ENCODE peak calls at places on chromosomes 16 and 17, in six cellular contexts. One of them, this sample, is unnamed.

GRCh38 chr17:75059369-75060345 is 12.6 kb downstream of the KCTD2 start:
- DNase-seq in K562: peak
- DNase-seq in HepG2: peak
- DNase-seq in H1: no peak
- DNase-seq in HCT116: no peak
- DNase-seq in SK-N-SH: peak
- DNase-seq in this sample: peak

GRCh38 chr17:20995164-20995872 is 47.5 kb downstream of the USP22 start:
- DNase-seq in K562: no peak
- DNase-seq in H1: no peak
- DNase-seq in HepG2: no peak
- DNase-seq in HCT116: no peak
- DNase-seq in SK-N-SH: peak
- DNase-seq in this sample: no peak

GRCh38 chr17:81947189-81947588 is at the start of gene MYADML2:
- DNase-seq in HCT116: no peak
- DNase-seq in K562: no peak
- DNase-seq in SK-N-SH: no peak
- DNase-seq in H1: no peak
- DNase-seq in HepG2: no peak
- DNase-seq in this sample: no peak

GRCh38 chr17:29205047-29205446 is 24.8 kb upstream of the MYO18A start:
- DNase-seq in K562: no peak
- DNase-seq in HCT116: no peak
- DNase-seq in H1: no peak
- DNase-seq in SK-N-SH: peak
- DNase-seq in HepG2: no peak
- DNase-seq in this sample: no peak

GRCh38 chr16:67872631-67873434 is at the start of gene EDC4:
- DNase-seq in SK-N-SH: peak
- DNase-seq in HCT116: peak
- DNase-seq in H1: no peak
- DNase-seq in HepG2: peak
- DNase-seq in K562: peak
- DNase-seq in this sample: peak

GRCh38 chr16:69481901-69482341 is 57.5 kb downstream of the CYB5B start:
- DNase-seq in SK-N-SH: no peak
- DNase-seq in HepG2: no peak
- DNase-seq in HCT116: no peak
- DNase-seq in H1: no peak
- DNase-seq in K562: peak
- DNase-seq in this sample: no peak

GRCh38 chr16:48435319-48435682 is 50.1 kb upstream of the SIAH1 start:
- DNase-seq in K562: no peak
- DNase-seq in SK-N-SH: no peak
- DNase-seq in H1: no peak
- DNase-seq in HepG2: no peak
- DNase-seq in HCT116: no peak
- DNase-seq in this sample: no peak

GRCh38 chr17:70558821-70559220 is 389.5 kb downstream of the KCNJ2 start:
- DNase-seq in K562: no peak
- DNase-seq in SK-N-SH: no peak
- DNase-seq in H1: no peak
- DNase-seq in HepG2: no peak
- DNase-seq in HCT116: no peak
- DNase-seq in this sample: no peak

GRCh38 chr16:16917201-16917600 is 538.3 kb downstream of the NPIPA7 start:
- DNase-seq in HCT116: no peak
- DNase-seq in H1: no peak
- DNase-seq in K562: no peak
- DNase-seq in HepG2: no peak
- DNase-seq in SK-N-SH: no peak
- DNase-seq in this sample: peak

GRCh38 chr17:72825218-72825617 is 267.3 kb downstream of the SLC39A11 start:
- DNase-seq in SK-N-SH: no peak
- DNase-seq in K562: no peak
- DNase-seq in HepG2: no peak
- DNase-seq in H1: no peak
- DNase-seq in HCT116: no peak
- DNase-seq in this sample: no peak

GRCh38 chr17:29241015-29241963 is 5.4 kb upstream of the CRYBA1 start:
- DNase-seq in K562: no peak
- DNase-seq in HepG2: peak
- DNase-seq in SK-N-SH: peak
- DNase-seq in H1: peak
- DNase-seq in HCT116: peak
- DNase-seq in this sample: peak

GRCh38 chr16:68786685-68787418 is 49.8 kb downstream of the CDH1 start:
- DNase-seq in HepG2: peak
- DNase-seq in H1: no peak
- DNase-seq in K562: no peak
- DNase-seq in HCT116: no peak
- DNase-seq in SK-N-SH: no peak
- DNase-seq in this sample: no peak

GRCh38 chr17:63998050-63998720 is at the start of gene PRR29:
- DNase-seq in SK-N-SH: peak
- DNase-seq in HepG2: peak
- DNase-seq in H1: no peak
- DNase-seq in HCT116: no peak
- DNase-seq in K562: peak
- DNase-seq in this sample: peak

GRCh38 chr17:40862985-40863733 is 3.9 kb downstream of the KRT12 start:
- DNase-seq in HCT116: no peak
- DNase-seq in SK-N-SH: no peak
- DNase-seq in K562: no peak
- DNase-seq in HepG2: peak
- DNase-seq in H1: peak
- DNase-seq in this sample: no peak

GRCh38 chr17:65666869-65667268 is 105.4 kb upstream of the AXIN2 start:
- DNase-seq in K562: no peak
- DNase-seq in HepG2: no peak
- DNase-seq in H1: no peak
- DNase-seq in HCT116: no peak
- DNase-seq in SK-N-SH: no peak
- DNase-seq in this sample: no peak

GRCh38 chr16:55081622-55082593 is 151.2 kb downstream of the IRX5 start:
- DNase-seq in HCT116: no peak
- DNase-seq in K562: no peak
- DNase-seq in SK-N-SH: no peak
- DNase-seq in H1: no peak
- DNase-seq in HepG2: no peak
- DNase-seq in this sample: no peak

GRCh38 chr17:1898332-1898731 is 68.5 kb downstream of the RPA1 start:
- DNase-seq in SK-N-SH: peak
- DNase-seq in HCT116: no peak
- DNase-seq in HepG2: no peak
- DNase-seq in K562: no peak
- DNase-seq in H1: no peak
- DNase-seq in this sample: no peak

GRCh38 chr17:45296003-45296832 is 20.6 kb downstream of the MAP3K14 start:
- DNase-seq in HCT116: no peak
- DNase-seq in H1: no peak
- DNase-seq in K562: no peak
- DNase-seq in SK-N-SH: no peak
- DNase-seq in HepG2: no peak
- DNase-seq in this sample: no peak

GRCh38 chr16:54436342-54436741 is 149.8 kb upstream of the IRX3 start:
- DNase-seq in H1: no peak
- DNase-seq in K562: no peak
- DNase-seq in HepG2: no peak
- DNase-seq in HCT116: no peak
- DNase-seq in SK-N-SH: no peak
- DNase-seq in this sample: no peak

GRCh38 chr16:77674888-77675287 is 47.4 kb upstream of the NUDT7 start:
- DNase-seq in K562: no peak
- DNase-seq in HepG2: no peak
- DNase-seq in SK-N-SH: no peak
- DNase-seq in H1: no peak
- DNase-seq in HCT116: no peak
- DNase-seq in this sample: no peak

GRCh38 chr17:1725642-1726511 is 1.4 kb downstream of the WDR81 start:
- DNase-seq in H1: no peak
- DNase-seq in HepG2: no peak
- DNase-seq in HCT116: no peak
- DNase-seq in K562: no peak
- DNase-seq in SK-N-SH: peak
- DNase-seq in this sample: no peak

GRCh38 chr16:86965840-86966239 is 351.4 kb downstream of the C16orf95 start:
- DNase-seq in SK-N-SH: no peak
- DNase-seq in H1: no peak
- DNase-seq in HepG2: no peak
- DNase-seq in HCT116: no peak
- DNase-seq in K562: no peak
- DNase-seq in this sample: no peak

GRCh38 chr16:89842471-89843408 is 14.5 kb downstream of the SPIRE2 start:
- DNase-seq in HCT116: no peak
- DNase-seq in SK-N-SH: peak
- DNase-seq in K562: no peak
- DNase-seq in H1: no peak
- DNase-seq in HepG2: peak
- DNase-seq in this sample: peak

GRCh38 chr17:78176548-78177025 is 8.2 kb downstream of the SYNGR2 start:
- DNase-seq in SK-N-SH: peak
- DNase-seq in K562: peak
- DNase-seq in HepG2: no peak
- DNase-seq in H1: no peak
- DNase-seq in HCT116: no peak
- DNase-seq in this sample: peak

DNA sequence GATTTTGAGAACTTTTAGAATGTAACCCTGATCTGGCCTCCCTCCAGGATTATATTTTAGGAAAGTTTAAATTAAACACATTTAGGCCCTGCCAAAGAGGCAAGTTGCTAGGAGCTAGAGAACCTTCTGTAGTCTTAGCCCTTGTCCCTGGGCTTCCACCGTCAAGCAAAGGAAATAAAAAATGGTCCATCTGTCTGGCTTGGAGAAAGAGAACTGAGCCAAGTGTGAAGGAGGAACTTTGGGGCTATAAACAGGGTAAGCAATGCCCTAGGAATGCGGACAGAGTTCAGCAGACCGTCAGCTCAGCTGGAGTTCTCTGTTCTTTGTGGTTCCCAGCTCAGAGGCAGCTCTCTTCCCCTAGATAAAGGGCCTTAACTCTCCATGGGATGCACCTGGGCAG is 29.6 kb downstream of the RCVRN start:
- DNase-seq in H1: peak
- DNase-seq in HepG2: no peak
- DNase-seq in HCT116: no peak
- DNase-seq in SK-N-SH: no peak
- DNase-seq in K562: no peak
- DNase-seq in this sample: no peak
- TF ChIP-seq JUND in H1: no peak
- TF ChIP-seq JUND in HepG2: no peak
- TF ChIP-seq JUND in HCT116: no peak
- TF ChIP-seq JUND in SK-N-SH: no peak
- TF ChIP-seq JUND in K562: no peak
- TF ChIP-seq JUND in this sample: no peak

GRCh38 chr16:11586375-11586855 is 304 bp downstream of the LITAF start:
- DNase-seq in SK-N-SH: no peak
- DNase-seq in HCT116: no peak
- DNase-seq in K562: no peak
- DNase-seq in HepG2: no peak
- DNase-seq in H1: no peak
- DNase-seq in this sample: no peak

GRCh38 chr16:11583889-11584565 is 2.7 kb downstream of the LITAF start:
- DNase-seq in SK-N-SH: no peak
- DNase-seq in H1: no peak
- DNase-seq in HepG2: peak
- DNase-seq in HCT116: no peak
- DNase-seq in K562: no peak
- DNase-seq in this sample: peak

GRCh38 chr16:11587643-11588247 is 1.0 kb upstream of the LITAF start:
- DNase-seq in HepG2: no peak
- DNase-seq in H1: no peak
- DNase-seq in SK-N-SH: peak
- DNase-seq in HCT116: no peak
- DNase-seq in K562: no peak
- DNase-seq in this sample: no peak

GRCh38 chr16:11586856-11587642 is at the start of gene LITAF:
- DNase-seq in K562: peak
- DNase-seq in SK-N-SH: peak
- DNase-seq in HepG2: no peak
- DNase-seq in H1: peak
- DNase-seq in HCT116: no peak
- DNase-seq in this sample: peak

DNA sequence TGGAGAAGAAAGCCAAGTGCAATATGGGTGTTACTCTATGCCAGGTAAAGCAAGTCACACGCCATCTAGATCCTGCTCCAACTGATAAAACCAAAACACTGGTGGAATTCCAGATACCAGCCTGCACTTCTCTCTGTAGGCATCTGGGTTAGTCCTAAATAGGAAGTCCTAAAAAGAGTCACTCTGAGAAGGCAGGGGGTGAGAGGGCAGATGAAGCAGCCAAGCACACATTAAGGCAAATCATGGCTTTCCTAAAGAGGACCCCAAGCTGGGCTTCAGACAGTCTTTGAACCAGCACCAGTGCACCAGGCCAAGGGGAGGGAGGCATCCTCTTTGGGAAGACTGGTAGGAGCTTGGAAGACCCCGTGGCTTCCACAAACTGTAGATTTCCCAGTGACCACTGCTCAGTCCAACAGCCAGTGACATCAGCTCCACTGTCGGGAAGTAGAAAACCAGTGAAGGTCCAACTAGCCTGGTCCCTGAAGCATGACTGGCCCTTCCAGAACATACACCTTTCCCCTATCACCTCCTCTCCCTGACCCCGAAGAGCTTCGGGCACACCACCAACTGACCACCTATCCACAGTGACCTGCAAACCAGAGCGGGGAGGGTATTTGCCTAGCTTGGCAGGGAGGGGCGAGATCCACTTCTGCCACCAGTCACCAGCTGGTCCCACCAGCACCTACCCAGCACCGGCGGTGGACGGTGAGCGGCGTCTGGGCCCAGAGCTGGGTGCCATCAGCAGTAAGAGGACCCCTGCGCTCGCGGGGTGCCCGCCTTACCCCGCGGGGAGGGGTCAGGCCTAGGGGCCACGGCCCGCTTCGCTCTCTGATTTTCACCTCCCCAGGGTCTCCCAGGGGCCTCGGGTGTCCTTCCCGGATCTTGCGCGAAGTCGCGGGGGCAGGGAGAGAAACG is 1.0 kb downstream of the LITAF start:
- DNase-seq in K562: no peak
- DNase-seq in HCT116: no peak
- DNase-seq in H1: no peak
- DNase-seq in SK-N-SH: peak
- DNase-seq in HepG2: peak
- DNase-seq in this sample: no peak
- TF ChIP-seq JUND in K562: no peak
- TF ChIP-seq JUND in HCT116: no peak
- TF ChIP-seq JUND in H1: no peak
- TF ChIP-seq JUND in SK-N-SH: no peak
- TF ChIP-seq JUND in HepG2: no peak
- TF ChIP-seq JUND in this sample: no peak

GRCh38 chr17:11467639-11468038 is 130.6 kb upstream of the DNAH9 start:
- DNase-seq in HepG2: no peak
- DNase-seq in H1: no peak
- DNase-seq in K562: no peak
- DNase-seq in SK-N-SH: no peak
- DNase-seq in HCT116: no peak
- DNase-seq in this sample: no peak
- TF ChIP-seq JUND in HepG2: no peak
- TF ChIP-seq JUND in H1: no peak
- TF ChIP-seq JUND in K562: no peak
- TF ChIP-seq JUND in SK-N-SH: no peak
- TF ChIP-seq JUND in HCT116: no peak
- TF ChIP-seq JUND in this sample: no peak

GRCh38 chr16:2081685-2082084 is 33.9 kb downstream of the TSC2 start:
- DNase-seq in HCT116: no peak
- DNase-seq in K562: no peak
- DNase-seq in SK-N-SH: no peak
- DNase-seq in H1: no peak
- DNase-seq in HepG2: no peak
- DNase-seq in this sample: no peak
- TF ChIP-seq JUND in HCT116: no peak
- TF ChIP-seq JUND in K562: no peak
- TF ChIP-seq JUND in SK-N-SH: no peak
- TF ChIP-seq JUND in H1: no peak
- TF ChIP-seq JUND in HepG2: no peak
- TF ChIP-seq JUND in this sample: no peak